ENCODE peak calls at places on chromosomes 4 and X, in nine cellular contexts. One of them, this sample, is unnamed.

GRCh38 chr4:48594185-48594584 is 104.1 kb downstream of the ZAR1 start:
- DNase-seq in cardiac muscle cell: peak
- DNase-seq in upper lobe of left lung: no peak
- DNase-seq in mesothelial cell of epicardium: no peak
- DNase-seq in RWPE1: no peak
- DNase-seq in CD8-positive, alpha-beta T cell: no peak
- DNase-seq in endodermal cell: peak
- DNase-seq in keratinocyte: no peak
- DNase-seq in foreskin fibroblast: no peak
- DNase-seq in this sample: no peak

GRCh38 chrX:130196453-130196852 is 24.7 kb downstream of the RAB33A start:
- DNase-seq in cardiac muscle cell: no peak
- DNase-seq in upper lobe of left lung: no peak
- DNase-seq in mesothelial cell of epicardium: no peak
- DNase-seq in RWPE1: no peak
- DNase-seq in CD8-positive, alpha-beta T cell: no peak
- DNase-seq in endodermal cell: no peak
- DNase-seq in keratinocyte: no peak
- DNase-seq in foreskin fibroblast: no peak
- DNase-seq in this sample: no peak

GRCh38 chrX:57211906-57212305 is 74.6 kb upstream of the FAAH2 start:
- DNase-seq in cardiac muscle cell: no peak
- DNase-seq in upper lobe of left lung: no peak
- DNase-seq in mesothelial cell of epicardium: no peak
- DNase-seq in RWPE1: no peak
- DNase-seq in CD8-positive, alpha-beta T cell: no peak
- DNase-seq in endodermal cell: peak
- DNase-seq in keratinocyte: no peak
- DNase-seq in foreskin fibroblast: no peak
- DNase-seq in this sample: no peak

GRCh38 chr4:56656346-56656643 is 24.8 kb downstream of the HOPX start:
- DNase-seq in cardiac muscle cell: no peak
- DNase-seq in upper lobe of left lung: peak
- DNase-seq in mesothelial cell of epicardium: no peak
- DNase-seq in RWPE1: no peak
- DNase-seq in CD8-positive, alpha-beta T cell: peak
- DNase-seq in endodermal cell: peak
- DNase-seq in keratinocyte: no peak
- DNase-seq in foreskin fibroblast: no peak
- DNase-seq in this sample: no peak

GRCh38 chr4:61527886-61528285 is 327.8 kb downstream of the ADGRL3 start:
- DNase-seq in cardiac muscle cell: no peak
- DNase-seq in upper lobe of left lung: no peak
- DNase-seq in mesothelial cell of epicardium: no peak
- DNase-seq in RWPE1: no peak
- DNase-seq in CD8-positive, alpha-beta T cell: no peak
- DNase-seq in endodermal cell: no peak
- DNase-seq in keratinocyte: no peak
- DNase-seq in foreskin fibroblast: no peak
- DNase-seq in this sample: no peak

GRCh38 chrX:153560000-153560399 is 38.9 kb downstream of the CCNQ start:
- DNase-seq in cardiac muscle cell: peak
- DNase-seq in upper lobe of left lung: no peak
- DNase-seq in mesothelial cell of epicardium: no peak
- DNase-seq in RWPE1: no peak
- DNase-seq in CD8-positive, alpha-beta T cell: no peak
- DNase-seq in endodermal cell: no peak
- DNase-seq in keratinocyte: no peak
- DNase-seq in foreskin fibroblast: no peak
- DNase-seq in this sample: no peak

GRCh38 chr4:94256833-94257232 is 49.2 kb downstream of the SMARCAD1 start:
- DNase-seq in cardiac muscle cell: no peak
- DNase-seq in upper lobe of left lung: no peak
- DNase-seq in mesothelial cell of epicardium: no peak
- DNase-seq in RWPE1: no peak
- DNase-seq in CD8-positive, alpha-beta T cell: no peak
- DNase-seq in endodermal cell: no peak
- DNase-seq in keratinocyte: no peak
- DNase-seq in foreskin fibroblast: no peak
- DNase-seq in this sample: peak

GRCh38 chrX:47637546-47638195 is 7.9 kb upstream of the CFP start:
- DNase-seq in cardiac muscle cell: peak
- DNase-seq in upper lobe of left lung: peak
- DNase-seq in mesothelial cell of epicardium: no peak
- DNase-seq in RWPE1: no peak
- DNase-seq in CD8-positive, alpha-beta T cell: no peak
- DNase-seq in endodermal cell: peak
- DNase-seq in keratinocyte: no peak
- DNase-seq in foreskin fibroblast: no peak
- DNase-seq in this sample: no peak

GRCh38 chr4:144374065-144374464 is 233.5 kb upstream of the GYPA start:
- DNase-seq in cardiac muscle cell: no peak
- DNase-seq in upper lobe of left lung: no peak
- DNase-seq in mesothelial cell of epicardium: no peak
- DNase-seq in RWPE1: no peak
- DNase-seq in CD8-positive, alpha-beta T cell: no peak
- DNase-seq in endodermal cell: peak
- DNase-seq in keratinocyte: no peak
- DNase-seq in foreskin fibroblast: no peak
- DNase-seq in this sample: no peak

GRCh38 chr4:184444953-184445309 is 29.4 kb downstream of the IRF2 start:
- DNase-seq in cardiac muscle cell: no peak
- DNase-seq in upper lobe of left lung: no peak
- DNase-seq in mesothelial cell of epicardium: no peak
- DNase-seq in RWPE1: no peak
- DNase-seq in CD8-positive, alpha-beta T cell: no peak
- DNase-seq in endodermal cell: no peak
- DNase-seq in keratinocyte: no peak
- DNase-seq in foreskin fibroblast: no peak
- DNase-seq in this sample: no peak

GRCh38 chrX:134760671-134761070 is 102.4 kb upstream of the PLAC1 start:
- DNase-seq in cardiac muscle cell: peak
- DNase-seq in upper lobe of left lung: no peak
- DNase-seq in mesothelial cell of epicardium: no peak
- DNase-seq in RWPE1: no peak
- DNase-seq in CD8-positive, alpha-beta T cell: no peak
- DNase-seq in endodermal cell: no peak
- DNase-seq in keratinocyte: peak
- DNase-seq in foreskin fibroblast: no peak
- DNase-seq in this sample: no peak

DNA sequence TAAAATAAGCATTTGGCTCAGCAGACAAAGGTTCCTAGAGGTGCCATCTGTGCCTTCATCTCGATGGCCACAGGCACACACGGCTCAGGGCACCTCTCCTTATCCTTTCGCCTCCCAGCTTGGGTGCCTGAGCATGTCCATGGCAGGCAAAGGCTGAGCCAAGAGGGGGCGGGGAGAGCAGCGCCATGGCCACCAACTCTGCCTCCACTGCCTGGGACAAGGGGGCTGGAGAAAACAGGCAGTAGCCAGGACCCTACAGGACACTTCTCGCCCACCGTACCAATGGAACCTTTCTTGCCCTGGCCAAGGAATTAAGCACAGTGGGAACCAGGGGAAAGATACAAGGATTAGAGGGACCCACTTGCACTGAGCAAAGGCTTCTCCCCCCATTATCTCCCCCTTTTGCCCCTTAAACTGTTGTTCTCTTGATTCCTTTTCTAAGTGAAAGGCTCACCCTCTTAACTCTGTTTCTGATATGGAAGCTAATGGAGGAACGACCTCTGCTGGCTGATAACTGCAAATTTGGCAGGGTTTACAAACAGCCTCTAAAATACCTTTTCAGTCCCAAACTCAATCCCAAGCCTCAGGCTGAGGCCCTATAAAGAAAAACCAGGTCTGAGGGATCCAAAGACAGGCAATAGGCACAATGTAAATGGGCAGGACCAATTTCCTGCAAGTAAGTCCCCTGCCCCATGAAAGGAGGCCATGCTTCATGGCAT is 335.2 kb downstream of the ADAM29 start:
- DNase-seq in cardiac muscle cell: no peak
- DNase-seq in upper lobe of left lung: peak
- DNase-seq in mesothelial cell of epicardium: no peak
- DNase-seq in RWPE1: no peak
- DNase-seq in CD8-positive, alpha-beta T cell: no peak
- DNase-seq in endodermal cell: peak
- DNase-seq in keratinocyte: no peak
- DNase-seq in foreskin fibroblast: no peak
- DNase-seq in this sample: no peak
- TF ChIP-seq CTCF in cardiac muscle cell: no peak
- TF ChIP-seq CTCF in upper lobe of left lung: no peak
- TF ChIP-seq CTCF in mesothelial cell of epicardium: no peak
- TF ChIP-seq CTCF in RWPE1: no peak
- TF ChIP-seq CTCF in CD8-positive, alpha-beta T cell: no peak
- TF ChIP-seq CTCF in endodermal cell: peak
- TF ChIP-seq CTCF in keratinocyte: no peak
- TF ChIP-seq CTCF in foreskin fibroblast: no peak
- TF ChIP-seq CTCF in this sample: peak

DNA sequence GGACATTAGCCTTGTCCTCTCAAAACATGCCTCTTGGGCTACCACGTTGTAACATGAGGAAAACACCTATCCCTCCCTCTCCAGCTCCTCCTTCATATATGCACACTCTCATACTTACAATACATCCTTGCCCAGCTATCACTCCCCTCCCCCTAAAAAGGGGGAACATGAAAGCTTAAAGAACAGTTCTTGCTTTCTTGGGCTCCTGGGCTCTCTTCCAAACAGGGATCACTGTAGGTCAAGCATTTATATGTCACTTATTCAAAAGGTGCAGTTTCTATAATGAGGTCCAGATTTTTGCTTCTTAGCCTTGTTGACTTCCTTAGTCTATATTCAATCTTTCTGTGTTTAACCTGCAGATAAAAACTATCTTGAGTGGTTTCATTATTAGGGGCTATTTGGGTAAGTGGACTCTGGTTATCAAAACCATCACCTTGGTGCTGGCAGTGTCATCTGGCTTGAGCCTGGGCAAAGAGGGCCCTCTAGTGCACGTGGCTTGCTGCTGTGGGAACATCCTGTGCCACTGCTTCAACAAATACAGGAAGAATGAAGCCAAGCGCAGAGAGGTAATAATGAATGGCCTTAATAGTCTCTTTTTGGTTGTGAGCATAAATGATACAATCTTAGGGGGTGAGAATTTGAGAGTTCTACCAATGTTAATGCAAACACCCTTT is 119.4 kb downstream of the AKAP4 start:
- DNase-seq in cardiac muscle cell: peak
- DNase-seq in upper lobe of left lung: no peak
- DNase-seq in mesothelial cell of epicardium: no peak
- DNase-seq in RWPE1: no peak
- DNase-seq in CD8-positive, alpha-beta T cell: no peak
- DNase-seq in endodermal cell: peak
- DNase-seq in keratinocyte: no peak
- DNase-seq in foreskin fibroblast: peak
- DNase-seq in this sample: no peak
- TF ChIP-seq CTCF in cardiac muscle cell: peak
- TF ChIP-seq CTCF in upper lobe of left lung: no peak
- TF ChIP-seq CTCF in mesothelial cell of epicardium: no peak
- TF ChIP-seq CTCF in RWPE1: no peak
- TF ChIP-seq CTCF in CD8-positive, alpha-beta T cell: no peak
- TF ChIP-seq CTCF in endodermal cell: peak
- TF ChIP-seq CTCF in keratinocyte: peak
- TF ChIP-seq CTCF in foreskin fibroblast: peak
- TF ChIP-seq CTCF in this sample: peak

GRCh38 chrX:70554081-70554480 is 109.4 kb downstream of the DLG3 start:
- DNase-seq in cardiac muscle cell: peak
- DNase-seq in upper lobe of left lung: no peak
- DNase-seq in mesothelial cell of epicardium: no peak
- DNase-seq in RWPE1: peak
- DNase-seq in CD8-positive, alpha-beta T cell: no peak
- DNase-seq in endodermal cell: no peak
- DNase-seq in keratinocyte: no peak
- DNase-seq in foreskin fibroblast: peak
- DNase-seq in this sample: peak
- TF ChIP-seq CTCF in cardiac muscle cell: peak
- TF ChIP-seq CTCF in upper lobe of left lung: no peak
- TF ChIP-seq CTCF in mesothelial cell of epicardium: no peak
- TF ChIP-seq CTCF in RWPE1: no peak
- TF ChIP-seq CTCF in CD8-positive, alpha-beta T cell: no peak
- TF ChIP-seq CTCF in endodermal cell: peak
- TF ChIP-seq CTCF in keratinocyte: no peak
- TF ChIP-seq CTCF in foreskin fibroblast: peak
- TF ChIP-seq CTCF in this sample: peak

GRCh38 chr4:108264693-108265092 is 96.0 kb upstream of the LEF1 start:
- DNase-seq in cardiac muscle cell: no peak
- DNase-seq in upper lobe of left lung: no peak
- DNase-seq in mesothelial cell of epicardium: no peak
- DNase-seq in RWPE1: no peak
- DNase-seq in CD8-positive, alpha-beta T cell: no peak
- DNase-seq in endodermal cell: no peak
- DNase-seq in keratinocyte: no peak
- DNase-seq in foreskin fibroblast: no peak
- DNase-seq in this sample: no peak
- TF ChIP-seq CTCF in cardiac muscle cell: no peak
- TF ChIP-seq CTCF in upper lobe of left lung: no peak
- TF ChIP-seq CTCF in mesothelial cell of epicardium: no peak
- TF ChIP-seq CTCF in RWPE1: no peak
- TF ChIP-seq CTCF in CD8-positive, alpha-beta T cell: no peak
- TF ChIP-seq CTCF in endodermal cell: no peak
- TF ChIP-seq CTCF in keratinocyte: no peak
- TF ChIP-seq CTCF in foreskin fibroblast: no peak
- TF ChIP-seq CTCF in this sample: no peak

GRCh38 chr4:890036-890695 is 42.0 kb downstream of the GAK start:
- DNase-seq in cardiac muscle cell: no peak
- DNase-seq in upper lobe of left lung: peak
- DNase-seq in mesothelial cell of epicardium: no peak
- DNase-seq in RWPE1: no peak
- DNase-seq in CD8-positive, alpha-beta T cell: no peak
- DNase-seq in endodermal cell: no peak
- DNase-seq in keratinocyte: no peak
- DNase-seq in foreskin fibroblast: no peak
- DNase-seq in this sample: no peak

GRCh38 chr4:893276-893994 is 38.7 kb downstream of the GAK start:
- DNase-seq in cardiac muscle cell: no peak
- DNase-seq in upper lobe of left lung: peak
- DNase-seq in mesothelial cell of epicardium: no peak
- DNase-seq in RWPE1: no peak
- DNase-seq in CD8-positive, alpha-beta T cell: no peak
- DNase-seq in endodermal cell: no peak
- DNase-seq in keratinocyte: no peak
- DNase-seq in foreskin fibroblast: no peak
- DNase-seq in this sample: no peak

GRCh38 chr4:892780-893179 is 39.3 kb downstream of the GAK start:
- DNase-seq in cardiac muscle cell: no peak
- DNase-seq in upper lobe of left lung: peak
- DNase-seq in mesothelial cell of epicardium: no peak
- DNase-seq in RWPE1: no peak
- DNase-seq in CD8-positive, alpha-beta T cell: no peak
- DNase-seq in endodermal cell: no peak
- DNase-seq in keratinocyte: no peak
- DNase-seq in foreskin fibroblast: no peak
- DNase-seq in this sample: no peak

GRCh38 chr4:889516-889915 is 42.6 kb downstream of the GAK start:
- DNase-seq in cardiac muscle cell: no peak
- DNase-seq in upper lobe of left lung: peak
- DNase-seq in mesothelial cell of epicardium: no peak
- DNase-seq in RWPE1: no peak
- DNase-seq in CD8-positive, alpha-beta T cell: no peak
- DNase-seq in endodermal cell: no peak
- DNase-seq in keratinocyte: no peak
- DNase-seq in foreskin fibroblast: no peak
- DNase-seq in this sample: no peak

GRCh38 chr4:891747-892146 is 40.4 kb downstream of the GAK start:
- DNase-seq in cardiac muscle cell: peak
- DNase-seq in upper lobe of left lung: no peak
- DNase-seq in mesothelial cell of epicardium: no peak
- DNase-seq in RWPE1: no peak
- DNase-seq in CD8-positive, alpha-beta T cell: no peak
- DNase-seq in endodermal cell: peak
- DNase-seq in keratinocyte: no peak
- DNase-seq in foreskin fibroblast: no peak
- DNase-seq in this sample: no peak
- TF ChIP-seq CTCF in cardiac muscle cell: peak
- TF ChIP-seq CTCF in upper lobe of left lung: no peak
- TF ChIP-seq CTCF in mesothelial cell of epicardium: no peak
- TF ChIP-seq CTCF in RWPE1: no peak
- TF ChIP-seq CTCF in CD8-positive, alpha-beta T cell: no peak
- TF ChIP-seq CTCF in endodermal cell: peak
- TF ChIP-seq CTCF in keratinocyte: no peak
- TF ChIP-seq CTCF in foreskin fibroblast: peak
- TF ChIP-seq CTCF in this sample: peak

This sample was measured in HFFc6.